ENCODE peak calls at places on chromosomes 13 and 19, in eight cellular contexts. One of them, this sample, is unnamed.

GRCh38 chr13:73717632-73718031 is 416.6 kb downstream of the KLF12 start:
- DNase-seq in caudate nucleus: no peak
- DNase-seq in substantia nigra: no peak
- DNase-seq in tibial artery: no peak
- DNase-seq in G401: no peak
- DNase-seq in MG63: no peak
- DNase-seq in skeletal muscle cell: no peak
- DNase-seq in ascending aorta: no peak
- DNase-seq in this sample: peak

GRCh38 chr19:19847781-19848180 is 17.9 kb upstream of the ZNF253 start:
- DNase-seq in MG63: no peak
- DNase-seq in caudate nucleus: no peak
- DNase-seq in ascending aorta: no peak
- DNase-seq in tibial artery: no peak
- DNase-seq in skeletal muscle cell: no peak
- DNase-seq in substantia nigra: no peak
- DNase-seq in G401: no peak
- DNase-seq in this sample: no peak

GRCh38 chr13:113588394-113589111 is 4.0 kb downstream of the TFDP1 start:
- DNase-seq in substantia nigra: no peak
- DNase-seq in caudate nucleus: no peak
- DNase-seq in ascending aorta: peak
- DNase-seq in skeletal muscle cell: no peak
- DNase-seq in G401: no peak
- DNase-seq in MG63: no peak
- DNase-seq in tibial artery: no peak
- DNase-seq in this sample: no peak

GRCh38 chr13:26022538-26023292 is 29.1 kb downstream of the SHISA2 start:
- DNase-seq in ascending aorta: peak
- DNase-seq in tibial artery: peak
- DNase-seq in G401: peak
- DNase-seq in MG63: peak
- DNase-seq in skeletal muscle cell: peak
- DNase-seq in substantia nigra: no peak
- DNase-seq in caudate nucleus: no peak
- DNase-seq in this sample: peak

GRCh38 chr19:35569281-35569781 is 5.9 kb upstream of the ATP4A start:
- DNase-seq in MG63: no peak
- DNase-seq in skeletal muscle cell: no peak
- DNase-seq in ascending aorta: peak
- DNase-seq in caudate nucleus: no peak
- DNase-seq in substantia nigra: no peak
- DNase-seq in G401: peak
- DNase-seq in tibial artery: no peak
- DNase-seq in this sample: no peak

GRCh38 chr13:103772576-103772975 is 706.4 kb upstream of the SLC10A2 start:
- DNase-seq in caudate nucleus: no peak
- DNase-seq in MG63: no peak
- DNase-seq in skeletal muscle cell: no peak
- DNase-seq in ascending aorta: no peak
- DNase-seq in G401: no peak
- DNase-seq in substantia nigra: no peak
- DNase-seq in tibial artery: no peak
- DNase-seq in this sample: no peak

GRCh38 chr13:111158136-111158805 is 43.2 kb downstream of the ARHGEF7 start:
- DNase-seq in MG63: no peak
- DNase-seq in substantia nigra: no peak
- DNase-seq in G401: peak
- DNase-seq in tibial artery: no peak
- DNase-seq in ascending aorta: no peak
- DNase-seq in skeletal muscle cell: no peak
- DNase-seq in caudate nucleus: no peak
- DNase-seq in this sample: peak

GRCh38 chr19:47344425-47344824 is 4.7 kb upstream of the DHX34 start:
- DNase-seq in MG63: no peak
- DNase-seq in ascending aorta: no peak
- DNase-seq in caudate nucleus: no peak
- DNase-seq in substantia nigra: no peak
- DNase-seq in G401: no peak
- DNase-seq in skeletal muscle cell: no peak
- DNase-seq in tibial artery: no peak
- DNase-seq in this sample: no peak

GRCh38 chr19:55101261-55101660 is 16.2 kb downstream of the PPP1R12C start:
- DNase-seq in MG63: no peak
- DNase-seq in caudate nucleus: no peak
- DNase-seq in G401: no peak
- DNase-seq in skeletal muscle cell: no peak
- DNase-seq in tibial artery: no peak
- DNase-seq in substantia nigra: peak
- DNase-seq in ascending aorta: no peak
- DNase-seq in this sample: no peak

GRCh38 chr13:101332583-101332982 is 83.7 kb downstream of the NALCN start:
- DNase-seq in G401: no peak
- DNase-seq in substantia nigra: no peak
- DNase-seq in MG63: no peak
- DNase-seq in ascending aorta: no peak
- DNase-seq in caudate nucleus: no peak
- DNase-seq in tibial artery: no peak
- DNase-seq in skeletal muscle cell: no peak
- DNase-seq in this sample: no peak